ENCODE peak calls at places on chromosomes 3 and 15, in seven cellular contexts. N is GDM1, X is astrocyte, A is AG09309, H is germinal center, T is ecto neural progenitor cell, I is left ventricle myocardium inferior. C is an unnamed sample.

GRCh38 chr15:92159906-92160841 is 233.5 kb upstream of the ST8SIA2 start:
- DNase-seq in X (no peak), A (no peak), H (no peak), I (no peak), T (no peak), N (no peak), C (no peak)

GRCh38 chr15:101438482-101439284 is 50.8 kb downstream of the PCSK6 start:
- DNase-seq in H (no peak), A (no peak), I (no peak), X (no peak), N (no peak), T (no peak), C (no peak)

GRCh38 chr3:146177986-146178385 is 17.0 kb upstream of the PLOD2 start:
- DNase-seq in H (no peak), T (no peak), X (no peak), I (no peak), A (no peak), N (no peak), C (no peak)

GRCh38 chr3:127791221-127791913 is 30.9 kb downstream of the MGLL start:
- DNase-seq in N (peak; percentile 36), I (no peak), T (no peak), A (no peak), H (peak; percentile 57), X (peak; percentile 53), C (no peak)

GRCh38 chr15:88835119-88835518 is 31.9 kb downstream of the ACAN start:
- DNase-seq in I (no peak), A (peak; percentile 38), H (no peak), N (no peak), T (no peak), X (no peak), C (no peak)

GRCh38 chr3:100076544-100077529 is 37.5 kb downstream of the FILIP1L start:
- DNase-seq in X (no peak), I (no peak), N (no peak), T (no peak), A (no peak), H (no peak), C (no peak)

GRCh38 chr15:31324739-31325431 is 1.8 kb upstream of the KLF13 start:
- DNase-seq in T (no peak), X (no peak), I (no peak), H (no peak), A (no peak), N (no peak), C (no peak)

GRCh38 chr3:143443851-143444331 is 324.3 kb downstream of the CHST2 start:
- DNase-seq in N (peak; percentile 47), H (no peak), X (peak; percentile 99), I (no peak), A (peak; percentile 89), T (no peak), C (no peak)

GRCh38 chr3:72310028-72310987 is 525.4 kb upstream of the PROK2 start:
- DNase-seq in X (peak; percentile 53), H (peak; percentile 90), A (peak; percentile 34), T (no peak), N (peak; percentile 76), I (peak; percentile 45), C (no peak)

GRCh38 chr15:62788224-62788623 is 254.3 kb upstream of the TPM1 start:
- DNase-seq in H (no peak), I (no peak), X (no peak), N (no peak), T (no peak), A (no peak), C (no peak)

GRCh38 chr3:68878322-68878721 is 54.0 kb downstream of the TAFA4 start:
- DNase-seq in A (peak; percentile 7), X (peak; percentile 5), T (no peak), N (no peak), H (peak; percentile 3), I (no peak), C (peak; percentile 33)

GRCh38 chr15:70722266-70723123 is 40.9 kb downstream of the UACA start:
- DNase-seq in T (no peak), X (peak; percentile 51), H (peak; percentile 31), I (no peak), A (no peak), N (peak; percentile 10), C (peak; percentile 38)

GRCh38 chr3:72338082-72338941 is 509.9 kb downstream of the SHQ1 start:
- DNase-seq in N (no peak), A (no peak), T (no peak), X (peak; percentile 52), H (no peak), I (no peak), C (no peak)

GRCh38 chr3:57956833-57957174 is 51.4 kb upstream of the FLNB start:
- DNase-seq in I (no peak), N (no peak), X (no peak), H (no peak), T (no peak), A (no peak), C (no peak)

GRCh38 chr3:16069149-16069922 is 105.1 kb upstream of the GALNT15 start:
- DNase-seq in A (peak; percentile 67), N (no peak), T (no peak), I (no peak), H (no peak), X (peak; percentile 98), C (no peak)

GRCh38 chr15:70856884-70857546 is 3.1 kb upstream of the LARP6 start:
- DNase-seq in X (peak; percentile 97), N (no peak), H (no peak), A (peak; percentile 99), T (no peak), I (peak; percentile 62), C (no peak)

GRCh38 chr3:197595470-197596185 is 39.9 kb upstream of the BDH1 start:
- DNase-seq in H (no peak), A (peak; percentile 46), I (no peak), N (no peak), T (no peak), X (no peak), C (no peak)

GRCh38 chr3:190026154-190026553 is 94.5 kb downstream of the P3H2 start:
- DNase-seq in T (no peak), H (no peak), A (no peak), I (no peak), N (no peak), X (no peak), C (no peak)

GRCh38 chr3:31877559-31877958 is 103.5 kb downstream of the OSBPL10 start:
- DNase-seq in X (no peak), H (no peak), T (no peak), N (no peak), A (no peak), I (no peak), C (no peak)

GRCh38 chr3:66138336-66139234 is 82.2 kb upstream of the SLC25A26 start:
- DNase-seq in I (peak; percentile 28), H (no peak), N (no peak), X (peak; percentile 48), T (peak; percentile 60), A (no peak), C (peak; percentile 81)